ENCODE peak calls at places on chromosome 4, in four cellular contexts. K is uterus, V is fibroblast of lung, D is BJ. H is an unnamed sample.

GRCh38 chr4:79857811-79858210 is 215.2 kb downstream of the ANTXR2 start:
- DNase-seq in K (no peak), V (no peak), D (no peak), H (no peak)

GRCh38 chr4:87989765-87990164 is 14.3 kb downstream of the SPP1 start:
- DNase-seq in K (no peak), D (no peak), V (no peak), H (no peak)

GRCh38 chr4:80005863-80006262 is 67.2 kb downstream of the ANTXR2 start:
- DNase-seq in D (no peak), V (no peak), K (no peak), H (no peak)

GRCh38 chr4:76639292-76639691 is 204.3 kb downstream of the SHROOM3 start:
- DNase-seq in K (no peak), V (no peak), D (no peak), H (no peak)

GRCh38 chr4:23945521-23946017 is 55.7 kb upstream of the PPARGC1A start:
- DNase-seq in K (no peak), D (peak), V (peak), H (no peak)

GRCh38 chr4:52244103-52244772 is 193.1 kb downstream of the SPATA18 start:
- DNase-seq in D (no peak), K (no peak), V (no peak), H (no peak)

GRCh38 chr4:140330311-140330900 is 43.0 kb upstream of the SCOC start:
- DNase-seq in K (no peak), D (no peak), V (peak), H (no peak)

GRCh38 chr4:180285796-180286195 is 1957.4 kb upstream of the TENM3 start:
- DNase-seq in D (no peak), K (no peak), V (no peak), H (no peak)

GRCh38 chr4:88191404-88191803 is 33.0 kb upstream of the ABCG2 start:
- DNase-seq in K (no peak), V (peak), D (no peak), H (no peak)

GRCh38 chr4:168475745-168476144 is 4.5 kb downstream of the DDX60L start:
- DNase-seq in V (no peak), K (no peak), D (no peak), H (no peak)

GRCh38 chr4:185265942-185266341 is 56.5 kb downstream of the SNX25 start:
- DNase-seq in D (no peak), V (peak), K (no peak), H (no peak)

GRCh38 chr4:120132935-120133334 is 66.3 kb upstream of the MAD2L1 start:
- DNase-seq in D (no peak), K (no peak), V (peak), H (no peak)

GRCh38 chr4:19879330-19879729 is 372.4 kb upstream of the SLIT2 start:
- DNase-seq in V (no peak), K (no peak), D (no peak), H (no peak)

GRCh38 chr4:49000806-49001205 is 14.7 kb downstream of the CWH43 start:
- DNase-seq in K (no peak), D (no peak), V (no peak), H (no peak)

GRCh38 chr4:126405369-126405982 is 1090.7 kb downstream of the FAT4 start:
- DNase-seq in K (no peak), V (peak), D (no peak), H (peak)

GRCh38 chr4:173214661-173215060 is 46.0 kb downstream of the GALNT7 start:
- DNase-seq in K (no peak), V (peak), D (no peak), H (no peak)

DNA sequence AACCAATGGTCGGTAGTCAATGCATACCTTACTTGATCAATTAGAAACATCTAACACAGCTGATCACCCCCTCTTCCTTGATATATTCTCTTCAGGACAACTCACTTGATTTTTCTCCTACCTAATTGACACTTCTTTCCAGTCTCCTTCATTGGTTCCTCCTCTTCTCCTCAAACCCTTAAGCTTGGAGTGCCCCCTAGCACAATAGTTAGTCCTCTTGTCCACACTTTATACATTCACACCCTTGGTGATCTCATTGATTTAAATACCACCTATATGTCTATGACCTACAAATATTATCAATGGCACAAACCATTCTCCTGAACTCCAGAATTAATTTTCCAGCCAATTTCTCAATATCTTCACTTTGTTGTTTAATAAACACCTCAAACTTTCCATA is 724.0 kb downstream of the ADGRL3 start:
- DNase-seq in V (no peak), D (no peak), K (no peak), H (no peak)
- TF ChIP-seq CTCF in V (no peak), D (no peak), K (no peak), H (no peak)

GRCh38 chr4:3361896-3362295 is 69.1 kb downstream of the RGS12 start:
- DNase-seq in V (no peak), D (no peak), K (no peak), H (no peak)

GRCh38 chr4:3364634-3365314 is 72.0 kb downstream of the RGS12 start:
- DNase-seq in D (no peak), V (no peak), K (no peak), H (no peak)

GRCh38 chr4:3364199-3364598 is 71.4 kb downstream of the RGS12 start:
- DNase-seq in V (no peak), D (no peak), K (no peak), H (no peak)

GRCh38 chr4:3362431-3363287 is 69.8 kb downstream of the RGS12 start:
- DNase-seq in K (no peak), V (no peak), D (no peak), H (no peak)

DNA sequence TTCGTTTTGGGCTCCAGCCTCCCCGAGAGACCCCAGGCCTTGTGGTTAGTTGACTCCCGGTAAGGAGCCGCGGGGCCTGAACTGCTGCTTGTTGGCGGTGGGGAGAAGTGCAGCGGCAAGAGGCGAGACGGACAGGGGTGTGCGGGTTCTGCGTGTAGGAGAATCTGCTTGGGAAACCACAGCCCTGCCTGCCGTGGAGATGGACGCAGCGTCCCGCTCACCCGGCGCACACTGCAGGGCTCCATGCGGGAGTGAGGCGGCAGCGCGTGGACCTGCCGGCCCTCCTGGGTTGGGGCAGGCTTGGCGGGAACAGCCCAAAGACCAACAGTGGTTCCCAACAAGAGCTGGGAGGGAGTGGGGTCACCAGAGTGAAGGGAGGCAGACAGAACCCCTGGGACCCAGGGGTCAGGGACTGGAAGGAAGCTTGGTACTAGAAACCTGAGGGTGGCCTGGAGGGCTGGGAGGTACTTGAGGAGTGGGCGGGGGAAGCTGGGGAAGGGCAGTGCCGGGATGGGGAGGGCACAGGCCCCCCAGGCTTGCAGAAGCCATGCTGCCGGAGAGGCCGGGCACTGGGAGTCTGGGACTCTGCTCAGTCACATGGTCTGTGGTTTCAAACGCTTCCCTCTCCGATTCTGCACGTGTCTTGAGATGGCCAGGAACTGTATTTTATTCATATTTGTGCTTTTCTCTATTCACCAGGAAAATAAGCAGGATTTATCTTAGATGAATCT is 70.8 kb downstream of the RGS12 start:
- DNase-seq in D (no peak), V (no peak), K (no peak), H (no peak)
- TF ChIP-seq CTCF in D (no peak), V (no peak), K (no peak), H (no peak)

DNA sequence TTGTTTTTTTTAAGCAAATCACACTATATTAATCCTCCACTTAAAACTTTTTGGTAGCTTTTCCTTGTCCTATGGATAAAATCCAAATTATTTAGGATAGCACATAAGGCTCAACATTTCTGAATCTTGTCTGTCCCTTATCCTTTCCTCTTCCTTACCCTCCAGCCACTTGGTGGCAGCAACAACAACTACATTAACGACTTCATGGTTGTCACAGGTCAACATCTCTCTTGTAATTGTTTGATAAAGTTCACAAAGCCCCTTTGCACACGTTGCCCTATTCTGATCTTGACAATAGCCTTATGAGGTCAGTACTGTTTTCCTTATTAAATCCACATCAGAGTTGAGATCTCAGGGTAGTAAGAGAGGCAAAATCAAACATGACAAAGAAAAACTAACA is 269.0 kb upstream of the PABPC4L start:
- DNase-seq in V (peak), K (no peak), D (no peak), H (no peak)
- TF ChIP-seq CTCF in V (no peak), K (no peak), D (no peak), H (peak)

DNA sequence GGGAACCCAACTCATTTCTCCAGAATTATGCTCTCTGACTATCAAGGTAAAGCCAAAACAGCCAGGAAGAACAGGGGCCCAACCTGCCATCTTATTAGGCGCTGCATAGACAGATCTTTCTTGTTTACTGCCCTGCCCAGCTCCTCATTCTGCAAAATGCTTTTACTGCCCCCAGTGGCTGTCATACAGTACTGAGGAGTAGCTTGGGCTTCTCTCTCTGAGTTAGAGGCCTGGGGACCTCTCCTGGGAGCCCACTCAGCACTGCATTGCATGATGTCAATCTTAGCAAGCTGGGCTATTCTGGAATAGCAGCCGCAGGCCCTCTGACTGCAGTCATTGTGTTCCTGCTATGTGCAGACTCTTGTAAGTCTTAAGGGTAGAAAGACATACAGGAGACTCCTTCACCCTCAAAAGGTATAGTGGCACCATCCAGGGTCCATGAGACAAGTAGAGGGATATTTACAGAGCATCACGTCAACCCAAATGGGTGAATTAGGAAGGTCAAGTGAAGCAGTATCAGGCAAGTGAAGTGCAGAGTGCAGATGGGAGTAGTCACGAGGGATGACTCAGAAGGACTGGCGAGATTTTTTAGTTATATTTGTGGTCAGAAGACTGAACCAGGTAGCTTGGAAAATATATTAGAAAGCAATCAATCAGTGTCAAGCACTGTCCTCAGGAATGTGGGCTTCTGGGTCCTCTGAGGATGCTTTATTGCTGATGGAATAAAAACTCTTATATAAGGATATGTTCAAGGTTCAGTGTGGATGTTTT is 294.1 kb upstream of the SFRP2 start:
- DNase-seq in V (no peak), K (no peak), D (no peak), H (no peak)
- TF ChIP-seq CTCF in V (no peak), K (no peak), D (peak), H (peak)

DNA sequence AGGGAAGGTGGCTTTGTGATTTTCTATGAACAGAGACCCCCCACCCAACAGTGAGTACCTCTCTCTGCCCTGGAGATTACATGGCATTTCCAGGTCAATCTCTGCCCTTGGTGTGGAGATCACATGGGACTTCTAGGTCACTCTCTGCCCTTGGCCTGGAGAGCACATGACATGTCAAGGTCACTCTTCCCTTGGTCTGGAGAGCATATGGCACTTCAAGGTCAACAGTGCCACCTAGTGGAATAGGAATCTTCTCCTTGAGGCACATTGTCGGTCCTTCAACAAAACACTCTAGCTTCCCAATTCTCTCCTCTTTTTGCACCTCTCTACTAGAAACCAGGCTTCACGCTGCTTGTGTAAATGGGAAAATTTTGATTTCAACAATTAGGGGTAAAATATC is 66.2 kb upstream of the TACR3 start:
- DNase-seq in D (no peak), K (no peak), V (peak), H (no peak)
- TF ChIP-seq CTCF in D (peak), K (no peak), V (peak), H (peak)

GRCh38 chr4:188242041-188242440 is 102.8 kb downstream of the TRIML1 start:
- DNase-seq in K (no peak), V (no peak), D (no peak), H (no peak)

GRCh38 chr4:188245651-188246050 is 106.4 kb downstream of the TRIML1 start:
- DNase-seq in D (no peak), K (no peak), V (no peak), H (no peak)

GRCh38 chr4:188246488-188246887 is 107.2 kb downstream of the TRIML1 start:
- DNase-seq in V (peak), D (no peak), K (no peak), H (no peak)
- TF ChIP-seq CTCF in V (no peak), D (no peak), K (no peak), H (peak)